ENCODE peak calls at places on chromosomes 3 and 15, in seven cellular contexts. V is WTC11, H is tibial artery, P is AG04450, G is T-helper 1 cell, B is GM10248, Y is NCI-H774. K is an unnamed sample.

GRCh38 chr15:68644088-68644904 is 65.5 kb downstream of the CORO2B start:
- DNase-seq in V (no peak), H (no peak), P (peak; percentile 26), G (no peak), B (no peak), Y (no peak), K (no peak)

GRCh38 chr15:32867313-32867626 is 149.5 kb downstream of the GREM1 start:
- DNase-seq in V (no peak), H (no peak), P (peak; percentile 78), G (no peak), B (no peak), Y (no peak), K (no peak)

GRCh38 chr15:40029979-40030893 is 8.7 kb downstream of the SRP14 start:
- DNase-seq in V (peak; percentile 68), H (no peak), P (no peak), G (no peak), B (no peak), Y (no peak), K (no peak)

GRCh38 chr3:157122116-157122515 is 37.8 kb downstream of the CCNL1 start:
- DNase-seq in V (no peak), H (no peak), P (peak; percentile 96), G (no peak), B (no peak), Y (no peak), K (no peak)

GRCh38 chr3:126621171-126621570 is 33.8 kb downstream of the TXNRD3 start:
- DNase-seq in V (no peak), H (no peak), P (peak; percentile 13), G (no peak), B (no peak), Y (no peak), K (no peak)

GRCh38 chr15:60423540-60423939 is 25.8 kb upstream of the ANXA2 start:
- DNase-seq in V (no peak), H (no peak), P (peak; percentile 80), G (no peak), B (no peak), Y (no peak), K (peak; percentile 55)

GRCh38 chr15:88257311-88257901 is 867 bp upstream of the NTRK3 start:
- DNase-seq in V (peak; percentile 43), H (no peak), P (no peak), G (no peak), B (no peak), Y (no peak), K (no peak)

GRCh38 chr3:141894524-141895176 is 18.2 kb downstream of the ATP1B3 start:
- DNase-seq in V (no peak), H (no peak), P (peak; percentile 63), G (no peak), B (no peak), Y (no peak), K (no peak)

GRCh38 chr3:11002456-11002855 is 9.9 kb downstream of the SLC6A1 start:
- DNase-seq in V (no peak), H (no peak), P (no peak), G (no peak), B (no peak), Y (no peak), K (no peak)

GRCh38 chr3:176937994-176938393 is 259.3 kb downstream of the TBL1XR1 start:
- DNase-seq in V (no peak), H (no peak), P (no peak), G (no peak), B (no peak), Y (no peak), K (no peak)

GRCh38 chr3:179956416-179956830 is 80.3 kb downstream of the PEX5L start:
- DNase-seq in V (no peak), H (no peak), P (no peak), G (no peak), B (peak; percentile 22), Y (no peak), K (peak; percentile 98)

GRCh38 chr3:168714609-168715240 is 619.0 kb upstream of the GOLIM4 start:
- DNase-seq in V (no peak), H (no peak), P (no peak), G (no peak), B (peak; percentile 29), Y (no peak), K (no peak)

GRCh38 chr3:138394156-138394555 is 40.3 kb upstream of the ESYT3 start:
- DNase-seq in V (no peak), H (peak; percentile 28), P (no peak), G (no peak), B (no peak), Y (no peak), K (no peak)

GRCh38 chr15:51267714-51268105 is 70.7 kb downstream of the CYP19A1 start:
- DNase-seq in V (peak; percentile 29), H (no peak), P (no peak), G (no peak), B (no peak), Y (no peak), K (peak; percentile 29)

GRCh38 chr15:78212546-78213424 is 21.6 kb downstream of the ACSBG1 start:
- DNase-seq in V (no peak), H (no peak), P (no peak), G (no peak), B (no peak), Y (no peak), K (no peak)

GRCh38 chr3:72288955-72289707 is 504.2 kb upstream of the PROK2 start:
- DNase-seq in V (no peak), H (peak; percentile 70), P (peak; percentile 38), G (no peak), B (peak; percentile 49), Y (no peak), K (no peak)

GRCh38 chr3:188900421-188900941 is 271.3 kb upstream of the TPRG1 start:
- DNase-seq in V (no peak), H (no peak), P (no peak), G (no peak), B (no peak), Y (no peak), K (no peak)

GRCh38 chr15:67884514-67885225 is 44.8 kb upstream of the RNU6-1 start:
- DNase-seq in V (peak; percentile 76), H (peak; percentile 92), P (no peak), G (peak; percentile 36), B (peak; percentile 57), Y (peak; percentile 49), K (peak; percentile 59)

GRCh38 chr3:161342629-161343028 is 28.7 kb downstream of the SPTSSB start:
- DNase-seq in V (no peak), H (no peak), P (no peak), G (no peak), B (no peak), Y (no peak), K (no peak)

K was measured in Jurkat, Clone E6-1.